ENCODE peak calls at places on chromosomes 3 and 15, in six cellular contexts. K, E, O, M, F and R are unnamed samples.
A peak's percentile ranks its signal among the peaks of the same experiment; 100 is the strongest.

GRCh38 chr15:66843581-66843980 is 141.5 kb downstream of the SMAD6 start:
- DNase-seq in O (no peak), K (no peak), E (no peak), M (no peak), F (no peak), R (no peak)

GRCh38 chr3:113626513-113627371 is 69.7 kb downstream of the USF3 start:
- DNase-seq in E (peak; percentile 70), M (peak; percentile 57), O (peak; percentile 58), K (peak; percentile 69), F (peak; percentile 44), R (peak; percentile 60)

GRCh38 chr15:74245342-74245931 is 9.3 kb downstream of the CCDC33 start:
- DNase-seq in K (no peak), F (no peak), M (no peak), E (no peak), O (no peak), R (no peak)

GRCh38 chr3:149004622-149005021 is 13.3 kb downstream of the GYG1 start:
- DNase-seq in M (no peak), O (peak; percentile 68), F (no peak), K (peak; percentile 45), E (no peak), R (no peak)

GRCh38 chr3:159764211-159765024 is 224.2 kb upstream of the IL12A start:
- DNase-seq in E (peak; percentile 78), K (no peak), M (peak; percentile 53), F (peak; percentile 54), O (peak; percentile 76), R (no peak)

GRCh38 chr3:73808862-73809509 is 184.2 kb upstream of the PDZRN3 start:
- DNase-seq in M (no peak), E (peak; percentile 74), F (no peak), K (no peak), O (no peak), R (no peak)

GRCh38 chr3:14377838-14378169 is 24.6 kb upstream of the SLC6A6 start:
- DNase-seq in K (peak; percentile 34), O (no peak), M (peak; percentile 37), E (no peak), F (peak; percentile 78), R (no peak)

GRCh38 chr3:177287231-177287630 is 89.9 kb upstream of the TBL1XR1 start:
- DNase-seq in M (peak; percentile 40), E (no peak), O (no peak), F (no peak), K (no peak), R (no peak)

GRCh38 chr3:129161860-129162271 is 1.0 kb upstream of the ISY1 start:
- DNase-seq in F (peak; percentile 30), K (peak; percentile 33), O (peak; percentile 8), E (peak; percentile 21), M (no peak), R (peak; percentile 45)

GRCh38 chr3:7285502-7285901 is 424.6 kb downstream of the GRM7 start:
- DNase-seq in M (no peak), O (no peak), F (no peak), E (peak; percentile 44), K (peak; percentile 53), R (no peak)

GRCh38 chr3:113743006-113743639 is 2.9 kb downstream of the NAA50 start:
- DNase-seq in K (no peak), M (no peak), E (no peak), F (no peak), O (no peak), R (peak; percentile 78)

GRCh38 chr3:128940252-128940651 is 53.6 kb downstream of the CFAP92 start:
- DNase-seq in M (no peak), O (no peak), E (no peak), F (no peak), K (no peak), R (no peak)

GRCh38 chr3:71384393-71384792 is 199.1 kb downstream of the FOXP1 start:
- DNase-seq in F (no peak), O (no peak), M (no peak), K (no peak), E (no peak), R (no peak)

GRCh38 chr3:852033-852432 is 240.8 kb upstream of the CNTN6 start:
- DNase-seq in K (no peak), F (no peak), O (no peak), E (no peak), M (no peak), R (peak; percentile 27)

GRCh38 chr3:13134166-13134878 is 61.1 kb upstream of the IQSEC1 start:
- DNase-seq in F (peak; percentile 13), O (no peak), K (no peak), E (no peak), M (peak; percentile 2), R (no peak)

GRCh38 chr3:88235102-88235501 is 85.3 kb downstream of the C3orf38 start:
- DNase-seq in M (no peak), K (no peak), E (peak; percentile 30), F (no peak), O (no peak), R (no peak)

GRCh38 chr3:105957722-105958121 is 88.9 kb upstream of the CBLB start:
- DNase-seq in K (no peak), F (no peak), O (peak; percentile 85), M (no peak), E (peak; percentile 33), R (no peak)

GRCh38 chr3:54123538-54124196 is 1.3 kb downstream of the CACNA2D3 start:
- DNase-seq in O (no peak), E (peak; percentile 39), M (no peak), F (no peak), K (no peak), R (no peak)

GRCh38 chr3:174321549-174321948 is 537.6 kb upstream of the NAALADL2 start:
- DNase-seq in M (no peak), E (no peak), O (no peak), K (no peak), F (no peak), R (no peak)

GRCh38 chr3:59127071-59127470 is 77.2 kb upstream of the CFAP20DC start:
- DNase-seq in E (peak; percentile 21), F (no peak), O (peak; percentile 83), K (no peak), M (no peak), R (no peak)

GRCh38 chr3:100891827-100892226 is 101.4 kb downstream of the ABI3BP start:
- DNase-seq in M (no peak), K (no peak), O (peak; percentile 10), F (no peak), E (no peak), R (no peak)

GRCh38 chr3:73480187-73480672 is 144.5 kb downstream of the PDZRN3 start:
- DNase-seq in E (peak; percentile 67), F (peak; percentile 55), M (no peak), K (no peak), O (no peak), R (no peak)

GRCh38 chr15:92365079-92365478 is 28.6 kb upstream of the ST8SIA2 start:
- DNase-seq in E (peak; percentile 11), M (peak; percentile 34), O (no peak), K (peak; percentile 31), F (peak; percentile 22), R (no peak)

GRCh38 chr3:53254810-53255359 is 937 bp downstream of the TKT start:
- DNase-seq in E (peak; percentile 64), O (peak; percentile 47), F (peak; percentile 88), K (peak; percentile 72), M (peak; percentile 86), R (peak; percentile 72)

GRCh38 chr3:188349963-188350332 is 196.0 kb downstream of the LPP start:
- DNase-seq in E (peak; percentile 16), M (no peak), K (no peak), O (no peak), F (no peak), R (no peak)

GRCh38 chr3:126414961-126415660 is 20.4 kb downstream of the CFAP100 start:
- DNase-seq in F (no peak), K (no peak), E (no peak), O (no peak), M (no peak), R (no peak)

GRCh38 chr3:112610121-112610520 is 30.8 kb downstream of the CCDC80 start:
- DNase-seq in E (peak; percentile 75), F (no peak), K (no peak), M (no peak), O (peak; percentile 47), R (no peak)

GRCh38 chr3:14253022-14253761 is 74.6 kb downstream of the LSM3 start:
- DNase-seq in F (no peak), E (peak; percentile 67), O (peak; percentile 41), M (peak; percentile 37), K (peak; percentile 65), R (no peak)

GRCh38 chr15:52786436-52787122 is 3.6 kb downstream of the ONECUT1 start:
- DNase-seq in E (no peak), F (no peak), O (no peak), M (no peak), K (no peak), R (no peak)

GRCh38 chr15:52261026-52261425 is 34.6 kb downstream of the MYO5C start:
- DNase-seq in F (no peak), K (no peak), E (no peak), O (no peak), M (no peak), R (no peak)

GRCh38 chr3:172868565-172869172 is 118.1 kb downstream of the ECT2 start:
- DNase-seq in M (no peak), E (no peak), O (no peak), K (no peak), F (no peak), R (no peak)

GRCh38 chr3:172869356-172869755 is 118.8 kb downstream of the ECT2 start:
- DNase-seq in F (peak; percentile 40), M (peak; percentile 18), O (no peak), K (peak; percentile 22), E (peak; percentile 71), R (no peak)

GRCh38 chr3:172869797-172870518 is 119.4 kb downstream of the ECT2 start:
- DNase-seq in K (no peak), M (no peak), O (no peak), E (no peak), F (no peak), R (no peak)
- H3K36me3 ChIP-seq in K (no peaks in the 10 kb centered on the region), M (no peaks in the 10 kb centered on the region), O (no peaks in the 10 kb centered on the region), E (no peaks in the 10 kb centered on the region), F (no peaks in the 10 kb centered on the region), R (no peaks in the 10 kb centered on the region)

GRCh38 chr15:68227806-68228142 is 1.8 kb downstream of the CLN6 start:
- DNase-seq in O (no peak), E (no peak), K (no peak), M (no peak), F (no peak), R (peak; percentile 52)
- H3K4me3 ChIP-seq in O (no peak overlapping the region), E (no peak overlapping the region), K (no peak overlapping the region), M (no peak overlapping the region), F (no peak overlapping the region), R (peak overlapping the region; percentile 98)

DNA sequence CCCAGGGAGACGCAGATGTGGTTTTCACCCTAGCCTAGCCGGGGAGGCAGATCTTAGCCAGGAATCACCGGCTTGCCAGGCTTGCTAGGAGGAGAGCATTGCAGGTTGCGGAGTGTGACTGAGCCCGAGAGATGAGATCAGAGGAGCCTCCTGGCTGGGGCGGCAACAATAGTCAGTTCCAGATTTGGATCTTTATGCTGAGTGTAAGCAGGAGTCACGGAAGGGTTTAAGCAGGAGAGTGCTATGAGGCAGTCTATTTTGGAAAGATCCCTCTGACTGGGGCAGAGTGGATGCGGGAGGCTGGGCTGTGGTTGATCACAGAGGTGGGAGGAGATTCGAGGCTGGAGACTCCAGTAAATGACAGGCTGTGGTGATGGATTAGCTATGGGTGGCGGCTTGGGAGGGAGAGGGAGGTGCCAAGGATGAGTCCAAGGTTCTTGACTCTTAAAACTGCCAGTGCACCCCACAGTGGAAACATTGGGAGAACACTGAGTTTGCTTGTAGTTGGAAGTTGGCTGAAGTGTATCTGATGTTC is 10.4 kb upstream of the BAHD1 start:
- DNase-seq in M (peak; percentile 69), O (peak; percentile 11), E (no peak), F (no peak), K (peak; percentile 70), R (no peak)
- H3K36me3 ChIP-seq in M (no peaks in the 10 kb centered on the region), O (no peaks in the 10 kb centered on the region), E (no peaks in the 10 kb centered on the region), F (no peaks in the 10 kb centered on the region), K (no peaks in the 10 kb centered on the region), R (no peaks in the 10 kb centered on the region)

GRCh38 chr3:127546970-127547733 is 43.4 kb downstream of the TPRA1 start:
- DNase-seq in O (no peak), M (peak; percentile 24), F (no peak), E (no peak), K (peak; percentile 23), R (no peak)
- H3K4me3 ChIP-seq in O (peak overlapping the region; percentile 41), M (peak overlapping the region; percentile 43), F (no peak overlapping the region), E (peak overlapping the region; percentile 32), K (no peak overlapping the region), R (peak overlapping the region; percentile 25)